ENCODE peak calls at places on chromosomes 7 and 10, in eight cellular contexts. One of them, this sample, is unnamed.

GRCh38 chr7:30322656-30323355 is 38.4 kb downstream of the ZNRF2 start:
- DNase-seq in foreskin keratinocyte: peak; percentile 73
- DNase-seq in H9: no peak
- DNase-seq in endothelial cell: no peak
- DNase-seq in stomach: no peak
- DNase-seq in AG10803: no peak
- DNase-seq in foreskin fibroblast: no peak
- DNase-seq in sigmoid colon: no peak
- DNase-seq in this sample: no peak

GRCh38 chr10:37816290-37816689 is 41.1 kb downstream of the ZNF248 start:
- DNase-seq in foreskin keratinocyte: no peak
- DNase-seq in H9: no peak
- DNase-seq in endothelial cell: no peak
- DNase-seq in stomach: no peak
- DNase-seq in AG10803: no peak
- DNase-seq in foreskin fibroblast: no peak
- DNase-seq in sigmoid colon: no peak
- DNase-seq in this sample: no peak

GRCh38 chr7:158357898-158358821 is 229.5 kb downstream of the PTPRN2 start:
- DNase-seq in foreskin keratinocyte: no peak
- DNase-seq in H9: no peak
- DNase-seq in endothelial cell: no peak
- DNase-seq in stomach: no peak
- DNase-seq in AG10803: no peak
- DNase-seq in foreskin fibroblast: no peak
- DNase-seq in sigmoid colon: peak; percentile 33
- DNase-seq in this sample: no peak

GRCh38 chr10:485776-486572 is 203.5 kb downstream of the DIP2C start:
- DNase-seq in foreskin keratinocyte: no peak
- DNase-seq in H9: peak; percentile 20
- DNase-seq in endothelial cell: no peak
- DNase-seq in stomach: peak; percentile 23
- DNase-seq in AG10803: peak; percentile 63
- DNase-seq in foreskin fibroblast: peak; percentile 61
- DNase-seq in sigmoid colon: peak; percentile 86
- DNase-seq in this sample: no peak

GRCh38 chr7:14604606-14605005 is 297.9 kb downstream of the DGKB start:
- DNase-seq in foreskin keratinocyte: no peak
- DNase-seq in H9: no peak
- DNase-seq in endothelial cell: no peak
- DNase-seq in stomach: no peak
- DNase-seq in AG10803: peak; percentile 25
- DNase-seq in foreskin fibroblast: peak; percentile 29
- DNase-seq in sigmoid colon: no peak
- DNase-seq in this sample: no peak

GRCh38 chr10:57692255-57692980 is 575.3 kb downstream of the IPMK start:
- DNase-seq in foreskin keratinocyte: peak; percentile 71
- DNase-seq in H9: no peak
- DNase-seq in endothelial cell: no peak
- DNase-seq in stomach: no peak
- DNase-seq in AG10803: peak; percentile 84
- DNase-seq in foreskin fibroblast: peak; percentile 80
- DNase-seq in sigmoid colon: no peak
- DNase-seq in this sample: no peak

GRCh38 chr10:11183000-11183399 is 165.3 kb downstream of the CELF2 start:
- DNase-seq in foreskin keratinocyte: no peak
- DNase-seq in H9: no peak
- DNase-seq in endothelial cell: no peak
- DNase-seq in stomach: no peak
- DNase-seq in AG10803: no peak
- DNase-seq in foreskin fibroblast: no peak
- DNase-seq in sigmoid colon: no peak
- DNase-seq in this sample: no peak

GRCh38 chr10:132604686-132605085 is 67.1 kb downstream of the INPP5A start:
- DNase-seq in foreskin keratinocyte: no peak
- DNase-seq in H9: no peak
- DNase-seq in endothelial cell: no peak
- DNase-seq in stomach: no peak
- DNase-seq in AG10803: no peak
- DNase-seq in foreskin fibroblast: no peak
- DNase-seq in sigmoid colon: no peak
- DNase-seq in this sample: no peak

GRCh38 chr7:30920584-30921539 is 9.2 kb downstream of the AQP1 start:
- DNase-seq in foreskin keratinocyte: no peak
- DNase-seq in H9: peak; percentile 19
- DNase-seq in endothelial cell: no peak
- DNase-seq in stomach: no peak
- DNase-seq in AG10803: peak; percentile 65
- DNase-seq in foreskin fibroblast: peak; percentile 54
- DNase-seq in sigmoid colon: peak; percentile 71
- DNase-seq in this sample: no peak

GRCh38 chr10:71419750-71420149 is 23.0 kb downstream of the CDH23 start:
- DNase-seq in foreskin keratinocyte: no peak
- DNase-seq in H9: no peak
- DNase-seq in endothelial cell: no peak
- DNase-seq in stomach: no peak
- DNase-seq in AG10803: no peak
- DNase-seq in foreskin fibroblast: no peak
- DNase-seq in sigmoid colon: no peak
- DNase-seq in this sample: no peak

GRCh38 chr10:132142396-132143161 is 44.2 kb upstream of the DPYSL4 start:
- DNase-seq in foreskin keratinocyte: no peak
- DNase-seq in H9: peak; percentile 62
- DNase-seq in endothelial cell: peak; percentile 73
- DNase-seq in stomach: peak; percentile 47
- DNase-seq in AG10803: peak; percentile 4
- DNase-seq in foreskin fibroblast: no peak
- DNase-seq in sigmoid colon: no peak
- DNase-seq in this sample: peak; percentile 90

GRCh38 chr7:16430133-16430532 is 8.8 kb upstream of the CRPPA start:
- DNase-seq in foreskin keratinocyte: no peak
- DNase-seq in H9: no peak
- DNase-seq in endothelial cell: no peak
- DNase-seq in stomach: no peak
- DNase-seq in AG10803: no peak
- DNase-seq in foreskin fibroblast: no peak
- DNase-seq in sigmoid colon: no peak
- DNase-seq in this sample: no peak

GRCh38 chr7:16433568-16434122 is 12.3 kb upstream of the CRPPA start:
- DNase-seq in foreskin keratinocyte: no peak
- DNase-seq in H9: no peak
- DNase-seq in endothelial cell: no peak
- DNase-seq in stomach: no peak
- DNase-seq in AG10803: no peak
- DNase-seq in foreskin fibroblast: no peak
- DNase-seq in sigmoid colon: no peak
- DNase-seq in this sample: no peak

GRCh38 chr7:16428672-16429071 is 7.3 kb upstream of the CRPPA start:
- DNase-seq in foreskin keratinocyte: no peak
- DNase-seq in H9: no peak
- DNase-seq in endothelial cell: no peak
- DNase-seq in stomach: peak; percentile 42
- DNase-seq in AG10803: peak; percentile 53
- DNase-seq in foreskin fibroblast: peak; percentile 51
- DNase-seq in sigmoid colon: no peak
- DNase-seq in this sample: no peak

GRCh38 chr7:16431646-16432424 is 10.5 kb upstream of the CRPPA start:
- DNase-seq in foreskin keratinocyte: no peak
- DNase-seq in H9: no peak
- DNase-seq in endothelial cell: peak; percentile 38
- DNase-seq in stomach: peak; percentile 27
- DNase-seq in AG10803: peak; percentile 14
- DNase-seq in foreskin fibroblast: no peak
- DNase-seq in sigmoid colon: no peak
- DNase-seq in this sample: peak; percentile 16

GRCh38 chr7:16432425-16432731 is 11.0 kb upstream of the CRPPA start:
- DNase-seq in foreskin keratinocyte: no peak
- DNase-seq in H9: no peak
- DNase-seq in endothelial cell: no peak
- DNase-seq in stomach: no peak
- DNase-seq in AG10803: no peak
- DNase-seq in foreskin fibroblast: no peak
- DNase-seq in sigmoid colon: no peak
- DNase-seq in this sample: no peak
- TF ChIP-seq CTCF in foreskin keratinocyte: no peak
- TF ChIP-seq CTCF in H9: no peak
- TF ChIP-seq CTCF in endothelial cell: no peak
- TF ChIP-seq CTCF in stomach: no peak
- TF ChIP-seq CTCF in AG10803: no peak
- TF ChIP-seq CTCF in foreskin fibroblast: no peak
- TF ChIP-seq CTCF in sigmoid colon: no peak
- TF ChIP-seq CTCF in this sample: no peak

GRCh38 chr10:17779761-17780160 is 27.8 kb downstream of the TMEM236 start:
- DNase-seq in foreskin keratinocyte: no peak
- DNase-seq in H9: no peak
- DNase-seq in endothelial cell: no peak
- DNase-seq in stomach: no peak
- DNase-seq in AG10803: no peak
- DNase-seq in foreskin fibroblast: no peak
- DNase-seq in sigmoid colon: no peak
- DNase-seq in this sample: no peak

GRCh38 chr10:17783751-17784150 is 25.4 kb upstream of the MRC1 start:
- DNase-seq in foreskin keratinocyte: no peak
- DNase-seq in H9: no peak
- DNase-seq in endothelial cell: no peak
- DNase-seq in stomach: no peak
- DNase-seq in AG10803: no peak
- DNase-seq in foreskin fibroblast: no peak
- DNase-seq in sigmoid colon: no peak
- DNase-seq in this sample: no peak

GRCh38 chr10:17782921-17783665 is 26.1 kb upstream of the MRC1 start:
- DNase-seq in foreskin keratinocyte: peak; percentile 82
- DNase-seq in H9: no peak
- DNase-seq in endothelial cell: no peak
- DNase-seq in stomach: peak; percentile 56
- DNase-seq in AG10803: peak; percentile 58
- DNase-seq in foreskin fibroblast: peak; percentile 79
- DNase-seq in sigmoid colon: no peak
- DNase-seq in this sample: no peak

GRCh38 chr10:17780727-17781126 is 28.4 kb upstream of the MRC1 start:
- DNase-seq in foreskin keratinocyte: no peak
- DNase-seq in H9: no peak
- DNase-seq in endothelial cell: no peak
- DNase-seq in stomach: no peak
- DNase-seq in AG10803: no peak
- DNase-seq in foreskin fibroblast: no peak
- DNase-seq in sigmoid colon: no peak
- DNase-seq in this sample: no peak

DNA sequence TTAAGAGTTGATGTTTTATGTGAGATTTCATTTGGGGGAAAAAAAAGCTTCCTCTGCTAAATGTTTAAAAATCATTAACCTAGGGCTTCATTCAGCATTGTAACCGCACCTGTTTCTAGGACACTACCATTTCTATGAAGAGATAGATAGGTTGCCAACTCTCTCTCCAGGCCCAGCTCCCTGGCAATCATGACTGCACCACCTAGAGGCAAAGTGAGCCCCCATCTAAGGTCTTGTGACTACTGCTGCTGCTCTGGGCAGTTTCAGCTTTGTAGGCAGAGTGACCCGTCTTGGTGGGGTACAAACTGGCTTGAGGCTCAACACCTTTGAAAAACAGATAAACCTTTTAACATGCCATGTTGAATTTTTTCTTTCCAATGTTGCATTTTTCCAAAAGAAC is 27.3 kb upstream of the MRC1 start:
- DNase-seq in foreskin keratinocyte: no peak
- DNase-seq in H9: peak; percentile 46
- DNase-seq in endothelial cell: no peak
- DNase-seq in stomach: no peak
- DNase-seq in AG10803: no peak
- DNase-seq in foreskin fibroblast: no peak
- DNase-seq in sigmoid colon: no peak
- DNase-seq in this sample: no peak
- TF ChIP-seq CTCF in foreskin keratinocyte: no peak
- TF ChIP-seq CTCF in H9: peak; percentile 50
- TF ChIP-seq CTCF in endothelial cell: no peak
- TF ChIP-seq CTCF in stomach: no peak
- TF ChIP-seq CTCF in AG10803: no peak
- TF ChIP-seq CTCF in foreskin fibroblast: no peak
- TF ChIP-seq CTCF in sigmoid colon: no peak
- TF ChIP-seq CTCF in this sample: no peak

GRCh38 chr7:140982508-140982907 is 32.2 kb downstream of the MRPS33 start:
- DNase-seq in foreskin keratinocyte: no peak
- DNase-seq in H9: no peak
- DNase-seq in endothelial cell: no peak
- DNase-seq in stomach: no peak
- DNase-seq in AG10803: no peak
- DNase-seq in foreskin fibroblast: no peak
- DNase-seq in sigmoid colon: no peak
- DNase-seq in this sample: no peak

GRCh38 chr7:140989068-140989467 is 25.7 kb downstream of the MRPS33 start:
- DNase-seq in foreskin keratinocyte: no peak
- DNase-seq in H9: no peak
- DNase-seq in endothelial cell: no peak
- DNase-seq in stomach: no peak
- DNase-seq in AG10803: no peak
- DNase-seq in foreskin fibroblast: no peak
- DNase-seq in sigmoid colon: no peak
- DNase-seq in this sample: no peak

GRCh38 chr7:140983802-140984201 is 30.9 kb downstream of the MRPS33 start:
- DNase-seq in foreskin keratinocyte: no peak
- DNase-seq in H9: no peak
- DNase-seq in endothelial cell: no peak
- DNase-seq in stomach: no peak
- DNase-seq in AG10803: no peak
- DNase-seq in foreskin fibroblast: no peak
- DNase-seq in sigmoid colon: no peak
- DNase-seq in this sample: peak; percentile 29
- TF ChIP-seq CTCF in foreskin keratinocyte: peak; percentile 63
- TF ChIP-seq CTCF in H9: peak; percentile 84
- TF ChIP-seq CTCF in endothelial cell: peak; percentile 73
- TF ChIP-seq CTCF in stomach: no peak
- TF ChIP-seq CTCF in AG10803: no peak
- TF ChIP-seq CTCF in foreskin fibroblast: peak; percentile 21
- TF ChIP-seq CTCF in sigmoid colon: no peak
- TF ChIP-seq CTCF in this sample: no peak

DNA sequence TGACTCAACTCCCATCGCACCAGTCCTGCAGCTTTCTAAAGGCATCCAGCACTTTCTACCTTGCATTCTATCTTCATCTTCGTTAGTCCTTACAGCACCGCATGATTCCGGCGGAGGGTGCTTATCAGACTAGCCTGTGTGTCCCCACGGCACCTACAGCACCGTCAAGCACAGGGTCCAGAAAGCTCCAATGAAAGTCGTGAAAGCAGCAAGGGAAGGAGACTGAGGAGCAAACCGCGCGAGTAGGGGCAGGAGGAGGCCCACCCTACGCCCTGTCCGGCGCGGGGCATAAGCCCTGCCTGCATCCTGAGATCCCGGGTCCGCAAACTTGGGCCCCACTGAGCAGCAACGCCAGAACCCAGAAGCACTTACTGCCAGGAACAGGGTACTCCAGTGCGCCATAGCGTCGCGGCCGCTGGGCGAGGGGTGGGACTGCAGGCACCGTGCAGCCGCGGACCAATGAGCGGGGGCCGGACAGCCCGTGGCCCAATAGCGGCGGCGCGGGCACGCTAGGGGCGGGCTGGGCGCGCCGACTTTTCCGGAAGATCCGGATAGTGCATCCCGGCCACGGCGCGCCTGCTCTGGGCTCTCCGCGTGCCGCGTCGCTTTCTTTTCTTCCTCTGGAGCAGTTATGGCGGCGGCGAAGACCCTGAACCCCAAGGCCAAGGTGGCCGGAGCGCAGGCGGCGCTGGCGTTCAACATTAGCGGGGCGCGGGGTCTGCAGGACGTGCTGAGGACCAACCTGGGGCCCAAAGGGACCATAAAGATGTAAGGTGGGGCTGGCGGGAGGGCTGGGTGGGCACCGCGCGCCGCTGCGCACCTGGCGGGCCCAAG is 122.1 kb upstream of the VKORC1L1 start:
- DNase-seq in foreskin keratinocyte: peak; percentile 62
- DNase-seq in H9: peak; percentile 92
- DNase-seq in endothelial cell: peak; percentile 93
- DNase-seq in stomach: peak; percentile 94
- DNase-seq in AG10803: peak; percentile 86
- DNase-seq in foreskin fibroblast: peak; percentile 87
- DNase-seq in sigmoid colon: peak; percentile 95
- DNase-seq in this sample: peak; percentile 96
- TF ChIP-seq CTCF in foreskin keratinocyte: no peak
- TF ChIP-seq CTCF in H9: no peak
- TF ChIP-seq CTCF in endothelial cell: no peak
- TF ChIP-seq CTCF in stomach: peak; percentile 16
- TF ChIP-seq CTCF in AG10803: peak; percentile 4
- TF ChIP-seq CTCF in foreskin fibroblast: no peak
- TF ChIP-seq CTCF in sigmoid colon: peak; percentile 32
- TF ChIP-seq CTCF in this sample: no peak